ENCODE peak calls at places on chromosomes 16 and 17, in six cellular contexts. One of them, this sample, is unnamed.

GRCh38 chr17:80470603-80471002 is 5.8 kb downstream of the NPTX1 start:
- DNase-seq in kidney: no peak
- DNase-seq in H9: no peak
- DNase-seq in NT2/D1: no peak
- DNase-seq in trophoblast cell: no peak
- DNase-seq in fibroblast of lung: no peak
- DNase-seq in this sample: no peak

GRCh38 chr17:6677158-6677831 is 25.7 kb downstream of the C17orf100 start:
- DNase-seq in kidney: no peak
- DNase-seq in H9: no peak
- DNase-seq in NT2/D1: no peak
- DNase-seq in trophoblast cell: no peak
- DNase-seq in fibroblast of lung: peak
- DNase-seq in this sample: peak

GRCh38 chr16:81357711-81358270 is 43.0 kb downstream of the GAN start:
- DNase-seq in kidney: no peak
- DNase-seq in H9: no peak
- DNase-seq in NT2/D1: no peak
- DNase-seq in trophoblast cell: no peak
- DNase-seq in fibroblast of lung: peak
- DNase-seq in this sample: peak

GRCh38 chr16:1442697-1443096 is 1.7 kb downstream of the CCDC154 start:
- DNase-seq in kidney: no peak
- DNase-seq in H9: no peak
- DNase-seq in NT2/D1: no peak
- DNase-seq in trophoblast cell: no peak
- DNase-seq in fibroblast of lung: no peak
- DNase-seq in this sample: no peak

GRCh38 chr16:47565454-47565853 is 104.3 kb downstream of the PHKB start:
- DNase-seq in kidney: no peak
- DNase-seq in H9: no peak
- DNase-seq in NT2/D1: no peak
- DNase-seq in trophoblast cell: peak
- DNase-seq in fibroblast of lung: peak
- DNase-seq in this sample: peak

GRCh38 chr17:71180801-71181385 is 939.9 kb upstream of the SOX9 start:
- DNase-seq in kidney: no peak
- DNase-seq in H9: no peak
- DNase-seq in NT2/D1: no peak
- DNase-seq in trophoblast cell: no peak
- DNase-seq in fibroblast of lung: peak
- DNase-seq in this sample: peak

GRCh38 chr17:17966399-17966798 is 5.8 kb downstream of the TOM1L2 start:
- DNase-seq in kidney: no peak
- DNase-seq in H9: no peak
- DNase-seq in NT2/D1: no peak
- DNase-seq in trophoblast cell: no peak
- DNase-seq in fibroblast of lung: no peak
- DNase-seq in this sample: no peak

GRCh38 chr17:75853410-75853809 is 1.7 kb downstream of the WBP2 start:
- DNase-seq in kidney: no peak
- DNase-seq in H9: no peak
- DNase-seq in NT2/D1: no peak
- DNase-seq in trophoblast cell: peak
- DNase-seq in fibroblast of lung: peak
- DNase-seq in this sample: peak

GRCh38 chr17:17886747-17887146 is 50.0 kb upstream of the SREBF1 start:
- DNase-seq in kidney: peak
- DNase-seq in H9: no peak
- DNase-seq in NT2/D1: no peak
- DNase-seq in trophoblast cell: no peak
- DNase-seq in fibroblast of lung: no peak
- DNase-seq in this sample: no peak

GRCh38 chr17:42097691-42098661 is at the start of gene ZNF385C:
- DNase-seq in kidney: no peak
- DNase-seq in H9: peak
- DNase-seq in NT2/D1: no peak
- DNase-seq in trophoblast cell: peak
- DNase-seq in fibroblast of lung: no peak
- DNase-seq in this sample: no peak

GRCh38 chr17:38702900-38703741 is 2.0 kb upstream of the MLLT6 start:
- DNase-seq in kidney: peak
- DNase-seq in H9: peak
- DNase-seq in NT2/D1: no peak
- DNase-seq in trophoblast cell: no peak
- DNase-seq in fibroblast of lung: peak
- DNase-seq in this sample: no peak

GRCh38 chr16:51049678-51050378 is 101.2 kb downstream of the SALL1 start:
- DNase-seq in kidney: no peak
- DNase-seq in H9: no peak
- DNase-seq in NT2/D1: no peak
- DNase-seq in trophoblast cell: peak
- DNase-seq in fibroblast of lung: no peak
- DNase-seq in this sample: no peak

GRCh38 chr16:70480127-70481105 is 26.0 kb downstream of the FCSK start:
- DNase-seq in kidney: peak
- DNase-seq in H9: no peak
- DNase-seq in NT2/D1: no peak
- DNase-seq in trophoblast cell: no peak
- DNase-seq in fibroblast of lung: no peak
- DNase-seq in this sample: no peak

GRCh38 chr16:12126091-12126806 is 149.7 kb downstream of the SNX29 start:
- DNase-seq in kidney: peak
- DNase-seq in H9: no peak
- DNase-seq in NT2/D1: no peak
- DNase-seq in trophoblast cell: peak
- DNase-seq in fibroblast of lung: no peak
- DNase-seq in this sample: no peak

GRCh38 chr17:74126179-74126900 is 77.1 kb upstream of the RPL38 start:
- DNase-seq in kidney: no peak
- DNase-seq in H9: peak
- DNase-seq in NT2/D1: no peak
- DNase-seq in trophoblast cell: no peak
- DNase-seq in fibroblast of lung: no peak
- DNase-seq in this sample: no peak

GRCh38 chr16:943971-944370 is 26.8 kb downstream of the LMF1 start:
- DNase-seq in kidney: peak
- DNase-seq in H9: no peak
- DNase-seq in NT2/D1: no peak
- DNase-seq in trophoblast cell: no peak
- DNase-seq in fibroblast of lung: no peak
- DNase-seq in this sample: no peak

GRCh38 chr16:80720759-80721470 is 83.5 kb downstream of the CDYL2 start:
- DNase-seq in kidney: no peak
- DNase-seq in H9: no peak
- DNase-seq in NT2/D1: no peak
- DNase-seq in trophoblast cell: no peak
- DNase-seq in fibroblast of lung: peak
- DNase-seq in this sample: peak

GRCh38 chr17:48545539-48545938 is 630 bp upstream of the HOXB2 start:
- DNase-seq in kidney: no peak
- DNase-seq in H9: no peak
- DNase-seq in NT2/D1: no peak
- DNase-seq in trophoblast cell: no peak
- DNase-seq in fibroblast of lung: no peak
- DNase-seq in this sample: no peak

GRCh38 chr16:30526137-30526822 is at the start of gene ZNF768:
- DNase-seq in kidney: peak
- DNase-seq in H9: peak
- DNase-seq in NT2/D1: peak
- DNase-seq in trophoblast cell: no peak
- DNase-seq in fibroblast of lung: peak
- DNase-seq in this sample: no peak

GRCh38 chr16:47886631-47887415 is 269.0 kb downstream of the ABCC12 start:
- DNase-seq in kidney: no peak
- DNase-seq in H9: no peak
- DNase-seq in NT2/D1: no peak
- DNase-seq in trophoblast cell: no peak
- DNase-seq in fibroblast of lung: no peak
- DNase-seq in this sample: no peak

GRCh38 chr17:14737984-14738651 is 437.2 kb downstream of the HS3ST3B1 start:
- DNase-seq in kidney: peak
- DNase-seq in H9: peak
- DNase-seq in NT2/D1: no peak
- DNase-seq in trophoblast cell: peak
- DNase-seq in fibroblast of lung: peak
- DNase-seq in this sample: peak

GRCh38 chr16:67389911-67390815 is 3.1 kb downstream of the TPPP3 start:
- DNase-seq in kidney: no peak
- DNase-seq in H9: no peak
- DNase-seq in NT2/D1: no peak
- DNase-seq in trophoblast cell: peak
- DNase-seq in fibroblast of lung: no peak
- DNase-seq in this sample: no peak

GRCh38 chr16:10744370-10745030 is 858 bp downstream of the NUBP1 start:
- DNase-seq in kidney: no peak
- DNase-seq in H9: no peak
- DNase-seq in NT2/D1: peak
- DNase-seq in trophoblast cell: no peak
- DNase-seq in fibroblast of lung: peak
- DNase-seq in this sample: peak

GRCh38 chr17:35001549-35001948 is 21.2 kb downstream of the LIG3 start:
- DNase-seq in kidney: no peak
- DNase-seq in H9: no peak
- DNase-seq in NT2/D1: no peak
- DNase-seq in trophoblast cell: no peak
- DNase-seq in fibroblast of lung: no peak
- DNase-seq in this sample: no peak

GRCh38 chr16:70582280-70582978 is 58.8 kb downstream of the SF3B3 start:
- DNase-seq in kidney: no peak
- DNase-seq in H9: no peak
- DNase-seq in NT2/D1: no peak
- DNase-seq in trophoblast cell: peak
- DNase-seq in fibroblast of lung: no peak
- DNase-seq in this sample: no peak

GRCh38 chr17:76958974-76959373 is 90.8 kb downstream of the MGAT5B start:
- DNase-seq in kidney: peak
- DNase-seq in H9: no peak
- DNase-seq in NT2/D1: no peak
- DNase-seq in trophoblast cell: no peak
- DNase-seq in fibroblast of lung: no peak
- DNase-seq in this sample: no peak

GRCh38 chr17:76955191-76955590 is 87.0 kb downstream of the MGAT5B start:
- DNase-seq in kidney: peak
- DNase-seq in H9: peak
- DNase-seq in NT2/D1: no peak
- DNase-seq in trophoblast cell: no peak
- DNase-seq in fibroblast of lung: no peak
- DNase-seq in this sample: no peak

GRCh38 chr17:76953926-76954325 is 85.7 kb downstream of the MGAT5B start:
- DNase-seq in kidney: peak
- DNase-seq in H9: no peak
- DNase-seq in NT2/D1: no peak
- DNase-seq in trophoblast cell: no peak
- DNase-seq in fibroblast of lung: no peak
- DNase-seq in this sample: no peak

GRCh38 chr17:76956846-76957540 is 88.8 kb downstream of the MGAT5B start:
- DNase-seq in kidney: peak
- DNase-seq in H9: no peak
- DNase-seq in NT2/D1: no peak
- DNase-seq in trophoblast cell: no peak
- DNase-seq in fibroblast of lung: no peak
- DNase-seq in this sample: no peak

GRCh38 chr17:76957600-76958464 is 89.6 kb downstream of the MGAT5B start:
- DNase-seq in kidney: peak
- DNase-seq in H9: peak
- DNase-seq in NT2/D1: no peak
- DNase-seq in trophoblast cell: peak
- DNase-seq in fibroblast of lung: peak
- DNase-seq in this sample: peak
- H3K9ac ChIP-seq in kidney: no peak
- H3K9ac ChIP-seq in H9: no peak
- H3K9ac ChIP-seq in NT2/D1: peak
- H3K9ac ChIP-seq in trophoblast cell: no peak
- H3K9ac ChIP-seq in fibroblast of lung: no peak
- H3K9ac ChIP-seq in this sample: no peak

GRCh38 chr17:78325076-78325712 is 34.7 kb downstream of the SOCS3 start:
- DNase-seq in kidney: peak
- DNase-seq in H9: no peak
- DNase-seq in NT2/D1: no peak
- DNase-seq in trophoblast cell: peak
- DNase-seq in fibroblast of lung: peak
- DNase-seq in this sample: peak

GRCh38 chr17:78322858-78323455 is 36.9 kb downstream of the SOCS3 start:
- DNase-seq in kidney: peak
- DNase-seq in H9: no peak
- DNase-seq in NT2/D1: no peak
- DNase-seq in trophoblast cell: no peak
- DNase-seq in fibroblast of lung: no peak
- DNase-seq in this sample: no peak

GRCh38 chr17:78323821-78324390 is 36.0 kb downstream of the SOCS3 start:
- DNase-seq in kidney: no peak
- DNase-seq in H9: no peak
- DNase-seq in NT2/D1: no peak
- DNase-seq in trophoblast cell: no peak
- DNase-seq in fibroblast of lung: no peak
- DNase-seq in this sample: no peak

GRCh38 chr17:78324391-78325075 is 35.3 kb downstream of the SOCS3 start:
- DNase-seq in kidney: peak
- DNase-seq in H9: peak
- DNase-seq in NT2/D1: no peak
- DNase-seq in trophoblast cell: peak
- DNase-seq in fibroblast of lung: peak
- DNase-seq in this sample: peak

DNA sequence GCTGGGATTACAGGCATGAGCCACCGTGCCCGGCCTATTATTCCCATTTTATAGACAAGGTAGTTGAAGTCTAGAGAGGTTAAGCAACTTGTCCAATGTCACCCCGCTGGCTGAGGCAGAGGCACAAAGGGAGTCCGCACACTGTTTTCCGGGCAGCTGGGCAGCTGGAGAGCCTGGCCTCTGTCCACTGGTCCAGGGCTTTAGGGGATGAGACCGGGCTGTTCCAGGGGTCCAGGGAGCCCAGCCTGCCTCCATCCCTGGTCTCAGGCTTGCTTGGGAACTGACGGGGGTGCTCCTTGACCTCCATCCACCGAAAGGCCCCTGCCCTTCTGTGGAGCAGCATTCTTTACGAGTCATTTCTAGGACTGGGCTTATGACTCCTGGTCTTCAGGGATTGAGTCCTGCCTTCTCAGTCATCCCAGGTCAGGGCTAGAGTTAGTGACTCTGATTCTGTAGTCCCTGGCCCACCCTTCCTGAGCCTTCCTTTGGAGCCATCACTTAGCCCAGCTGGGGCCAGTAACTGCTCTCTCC is 37.5 kb downstream of the SOCS3 start:
- DNase-seq in kidney: peak
- DNase-seq in H9: no peak
- DNase-seq in NT2/D1: no peak
- DNase-seq in trophoblast cell: no peak
- DNase-seq in fibroblast of lung: no peak
- DNase-seq in this sample: no peak
- H3K9ac ChIP-seq in kidney: no peak
- H3K9ac ChIP-seq in H9: no peak
- H3K9ac ChIP-seq in NT2/D1: no peak
- H3K9ac ChIP-seq in trophoblast cell: no peak
- H3K9ac ChIP-seq in fibroblast of lung: no peak
- H3K9ac ChIP-seq in this sample: no peak

GRCh38 chr17:31489295-31490018 is 98.0 kb downstream of the RAB11FIP4 start:
- DNase-seq in kidney: peak
- DNase-seq in H9: peak
- DNase-seq in NT2/D1: no peak
- DNase-seq in trophoblast cell: peak
- DNase-seq in fibroblast of lung: no peak
- DNase-seq in this sample: no peak
- H3K9ac ChIP-seq in kidney: no peak
- H3K9ac ChIP-seq in H9: no peak
- H3K9ac ChIP-seq in NT2/D1: peak
- H3K9ac ChIP-seq in trophoblast cell: no peak
- H3K9ac ChIP-seq in fibroblast of lung: no peak
- H3K9ac ChIP-seq in this sample: no peak

GRCh38 chr17:82228278-82228841 is 482 bp upstream of the SLC16A3 start:
- DNase-seq in kidney: peak
- DNase-seq in H9: no peak
- DNase-seq in NT2/D1: no peak
- DNase-seq in trophoblast cell: peak
- DNase-seq in fibroblast of lung: no peak
- DNase-seq in this sample: no peak
- H3K9ac ChIP-seq in kidney: no peak
- H3K9ac ChIP-seq in H9: no peak
- H3K9ac ChIP-seq in NT2/D1: peak
- H3K9ac ChIP-seq in trophoblast cell: no peak
- H3K9ac ChIP-seq in fibroblast of lung: peak
- H3K9ac ChIP-seq in this sample: peak